ENCODE peak calls at places on chromosomes 16 and 17, in four cellular contexts. A, E, L and B are unnamed samples.

GRCh38 chr17:3802461-3803307 is 1.7 kb upstream of the ITGAE start:
- DNase-seq in A (peak), E (peak), L (no peak), B (no peak)

GRCh38 chr17:54807331-54807730 is 93.3 kb upstream of the TOM1L1 start:
- DNase-seq in A (no peak), E (no peak), L (no peak), B (no peak)

GRCh38 chr16:2531371-2531695 is at the start of gene CEMP1:
- DNase-seq in A (no peak), E (no peak), L (no peak), B (no peak)

GRCh38 chr16:49023095-49023494 is 258.5 kb downstream of the CBLN1 start:
- DNase-seq in A (peak), E (peak), L (no peak), B (peak)

GRCh38 chr16:19400709-19401108 is 17.0 kb upstream of the TMC5 start:
- DNase-seq in A (no peak), E (no peak), L (no peak), B (no peak)

GRCh38 chr17:52606098-52606497 is 447.6 kb upstream of the CA10 start:
- DNase-seq in A (peak), E (no peak), L (no peak), B (no peak)

GRCh38 chr17:27657620-27658019 is 26.6 kb downstream of the LGALS9 start:
- DNase-seq in A (peak), E (no peak), L (no peak), B (no peak)

GRCh38 chr17:64747938-64748540 is 85.9 kb upstream of the SMURF2 start:
- DNase-seq in A (peak), E (no peak), L (no peak), B (no peak)

GRCh38 chr16:8957061-8957392 is 6.7 kb downstream of the USP7 start:
- DNase-seq in A (no peak), E (no peak), L (no peak), B (no peak)

GRCh38 chr17:45719335-45720071 is 64.6 kb upstream of the CRHR1 start:
- DNase-seq in A (peak), E (peak), L (peak), B (peak)

GRCh38 chr17:64156670-64157069 is 26.7 kb upstream of the ERN1 start:
- DNase-seq in A (no peak), E (no peak), L (no peak), B (no peak)

GRCh38 chr17:17942846-17943245 is 29.4 kb downstream of the TOM1L2 start:
- DNase-seq in A (peak), E (no peak), L (no peak), B (no peak)

GRCh38 chr16:48450367-48450766 is 65.2 kb upstream of the SIAH1 start:
- DNase-seq in A (peak), E (no peak), L (no peak), B (no peak)

GRCh38 chr16:88498576-88499208 is 45.6 kb downstream of the ZFPM1 start:
- DNase-seq in A (no peak), E (no peak), L (no peak), B (no peak)

GRCh38 chr16:10846213-10846998 is 27.8 kb upstream of the TVP23A start:
- DNase-seq in A (no peak), E (no peak), L (no peak), B (no peak)

GRCh38 chr16:49557070-49557446 is 183.5 kb downstream of the C16orf78 start:
- DNase-seq in A (no peak), E (no peak), L (no peak), B (no peak)

GRCh38 chr17:47741793-47742145 is 8.7 kb downstream of the TBX21 start:
- DNase-seq in A (no peak), E (no peak), L (no peak), B (no peak)

GRCh38 chr17:17416400-17417360 is 60.1 kb upstream of the MED9 start:
- DNase-seq in A (peak), E (no peak), L (peak), B (no peak)

GRCh38 chr16:85527042-85527766 is 85.9 kb upstream of the GSE1 start:
- DNase-seq in A (no peak), E (no peak), L (no peak), B (no peak)
- H3K4me3 ChIP-seq in A (no peak), E (no peak), L (no peak), B (no peak)

GRCh38 chr17:66560691-66561090 is 258.3 kb downstream of the PRKCA start:
- DNase-seq in A (no peak), E (no peak), L (no peak), B (no peak)

GRCh38 chr17:66562119-66562518 is 259.7 kb downstream of the PRKCA start:
- DNase-seq in A (no peak), E (no peak), L (no peak), B (no peak)

GRCh38 chr17:66569572-66569971 is 265.3 kb upstream of the CACNG5 start:
- DNase-seq in A (no peak), E (no peak), L (no peak), B (no peak)

GRCh38 chr17:66567234-66568170 is 265.1 kb downstream of the PRKCA start:
- DNase-seq in A (peak), E (peak), L (peak), B (peak)

GRCh38 chr17:66564992-66565465 is 262.6 kb downstream of the PRKCA start:
- DNase-seq in A (peak), E (peak), L (no peak), B (no peak)
- TF ChIP-seq CTCF in A (no peak), E (no peak), L (no peak), B (no peak)

GRCh38 chr16:52238710-52239109 is 308.2 kb downstream of the TOX3 start:
- DNase-seq in A (no peak), E (no peak), L (no peak), B (no peak)

GRCh38 chr16:52237823-52238222 is 309.1 kb downstream of the TOX3 start:
- DNase-seq in A (no peak), E (no peak), L (no peak), B (no peak)

GRCh38 chr16:52229471-52229870 is 317.5 kb downstream of the TOX3 start:
- DNase-seq in A (no peak), E (no peak), L (no peak), B (no peak)

GRCh38 chr16:52235186-52235585 is 311.8 kb downstream of the TOX3 start:
- DNase-seq in A (no peak), E (no peak), L (no peak), B (no peak)
- H3K4me3 ChIP-seq in A (no peak), E (no peak), L (no peak), B (no peak)

GRCh38 chr16:84983308-84983707 is 28.0 kb downstream of the ZDHHC7 start:
- DNase-seq in A (no peak), E (no peak), L (no peak), B (no peak)

GRCh38 chr16:84979516-84979915 is 31.8 kb downstream of the ZDHHC7 start:
- DNase-seq in A (no peak), E (no peak), L (no peak), B (no peak)

GRCh38 chr16:84985079-84986065 is 26.0 kb downstream of the ZDHHC7 start:
- DNase-seq in A (peak), E (no peak), L (no peak), B (peak)

GRCh38 chr16:84986102-84986501 is 25.2 kb downstream of the ZDHHC7 start:
- DNase-seq in A (no peak), E (no peak), L (peak), B (no peak)

GRCh38 chr16:84982434-84982833 is 28.9 kb downstream of the ZDHHC7 start:
- DNase-seq in A (no peak), E (no peak), L (no peak), B (no peak)
- TF ChIP-seq CTCF in A (no peak), E (no peak), L (no peak), B (no peak)

GRCh38 chr16:67395458-67396158 is 2.3 kb upstream of the TPPP3 start:
- DNase-seq in A (no peak), E (no peak), L (no peak), B (no peak)

GRCh38 chr16:67396159-67396774 is 3.0 kb upstream of the TPPP3 start:
- DNase-seq in A (peak), E (no peak), L (no peak), B (peak)

GRCh38 chr16:67394271-67395104 is 1.2 kb upstream of the TPPP3 start:
- DNase-seq in A (no peak), E (no peak), L (no peak), B (no peak)

GRCh38 chr16:67393790-67394270 is 532 bp upstream of the TPPP3 start:
- DNase-seq in A (no peak), E (no peak), L (no peak), B (no peak)

DNA sequence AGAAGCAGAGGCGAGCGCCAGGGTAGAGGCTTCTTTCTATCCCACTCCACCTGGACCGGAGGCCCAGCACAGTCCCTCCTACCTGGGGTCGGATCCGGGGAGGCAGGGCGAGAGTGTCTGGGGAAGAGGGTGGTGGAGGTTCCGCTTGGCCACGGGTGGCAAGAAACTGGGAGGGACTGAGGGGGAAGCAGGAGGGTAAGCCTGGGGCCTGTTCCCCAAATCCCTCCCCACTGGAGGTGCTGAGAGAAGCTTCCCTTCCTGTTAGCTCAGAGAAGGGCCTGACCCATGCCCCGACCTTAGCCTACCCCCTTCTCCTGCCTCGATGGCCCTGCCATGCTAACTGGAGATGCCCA is 1.8 kb upstream of the TPPP3 start:
- DNase-seq in A (no peak), E (no peak), L (no peak), B (no peak)
- H3K4me3 ChIP-seq in A (no peak), E (no peak), L (no peak), B (no peak)